ENCODE peak calls at places on chromosomes 11 and 22, in six cellular contexts. G is CD8-positive, alpha-beta T cell; I is CD8-positive, alpha-beta memory T cell; L is psoas muscle; Q is AG04450; R is dorsolateral prefrontal cortex. E is an unnamed sample. For H3K27me3, the result is how much of the 10 kb centered on the place peaks cover.

GRCh38 chr22:40035351-40035750 is 40.6 kb downstream of the FAM83F start:
- DNase-seq in I (no peak), G (no peak), Q (no peak), L (no peak), R (no peak), E (no peak)

GRCh38 chr11:106986261-106986660 is 32.0 kb downstream of the GUCY1A2 start:
- DNase-seq in I (no peak), L (no peak), R (no peak), G (no peak), Q (no peak), E (no peak)

GRCh38 chr11:47551086-47551485 is 1.8 kb downstream of the CELF1 start:
- DNase-seq in G (no peak), Q (no peak), I (no peak), R (no peak), L (no peak), E (peak)

GRCh38 chr11:36744375-36745168 is 146.5 kb upstream of the RAG2 start:
- DNase-seq in Q (peak), R (peak), G (peak), I (peak), L (peak), E (peak)

GRCh38 chr11:120931057-120931779 is 92.7 kb upstream of the TBCEL start:
- DNase-seq in G (no peak), Q (no peak), L (no peak), I (no peak), R (no peak), E (no peak)

GRCh38 chr11:86811637-86812321 is 11.4 kb downstream of the PRSS23 start:
- DNase-seq in I (no peak), R (no peak), L (no peak), Q (peak), G (no peak), E (no peak)

GRCh38 chr11:111329306-111330204 is 31.2 kb downstream of the POU2AF3 start:
- DNase-seq in L (peak), R (no peak), I (no peak), Q (no peak), G (no peak), E (no peak)

GRCh38 chr22:49406047-49406650 is 421.5 kb downstream of the BRD1 start:
- DNase-seq in R (no peak), L (no peak), I (no peak), G (no peak), Q (no peak), E (no peak)

GRCh38 chr11:66579017-66579606 is 10.7 kb upstream of the CTSF start:
- DNase-seq in L (peak), G (peak), I (peak), Q (peak), R (peak), E (peak)

GRCh38 chr22:31857247-31857646 is 87.1 kb upstream of the YWHAH start:
- DNase-seq in R (peak), L (no peak), Q (no peak), G (no peak), I (no peak), E (no peak)

GRCh38 chr22:35053060-35053835 is 12.7 kb upstream of the ISX start:
- DNase-seq in G (no peak), I (no peak), R (no peak), Q (no peak), L (no peak), E (no peak)

GRCh38 chr11:746289-747175 is 732 bp upstream of the TALDO1 start:
- DNase-seq in L (no peak), G (no peak), Q (no peak), I (peak), R (peak), E (peak)

GRCh38 chr11:117761993-117762392 is 35.0 kb downstream of the DSCAML1 start:
- DNase-seq in Q (no peak), L (no peak), G (no peak), I (no peak), R (no peak), E (no peak)

GRCh38 chr11:120524536-120525085 is 13.1 kb downstream of the GRIK4 start:
- DNase-seq in G (no peak), I (no peak), L (no peak), Q (no peak), R (no peak), E (no peak)

GRCh38 chr11:44304091-44305084 is 5.6 kb downstream of the ALX4 start:
- DNase-seq in Q (no peak), R (no peak), G (no peak), I (no peak), L (no peak), E (no peak)

GRCh38 chr22:49147617-49148175 is 680.0 kb downstream of the BRD1 start:
- DNase-seq in G (no peak), L (no peak), Q (no peak), I (no peak), R (no peak), E (no peak)

GRCh38 chr22:27656970-27657369 is 144.6 kb downstream of the MN1 start:
- DNase-seq in I (no peak), L (no peak), G (no peak), Q (no peak), R (no peak), E (no peak)

GRCh38 chr22:26939466-26939865 is 282.1 kb downstream of the MIAT start:
- DNase-seq in I (no peak), L (no peak), G (no peak), R (no peak), Q (no peak), E (no peak)

GRCh38 chr11:14119357-14119756 is 156.8 kb downstream of the SPON1 start:
- DNase-seq in R (no peak), G (no peak), L (no peak), I (no peak), Q (no peak), E (no peak)

GRCh38 chr11:131511794-131512193 is 141.4 kb downstream of the NTM start:
- DNase-seq in R (no peak), L (no peak), I (no peak), G (no peak), Q (no peak), E (no peak)

GRCh38 chr11:113984781-113985180 is 9.9 kb downstream of the HTR3A start:
- DNase-seq in L (no peak), G (no peak), Q (no peak), I (no peak), R (no peak), E (no peak)

GRCh38 chr22:43919106-43919965 is 4.3 kb upstream of the PNPLA3 start:
- DNase-seq in L (no peak), G (no peak), Q (no peak), I (no peak), R (no peak), E (no peak)

GRCh38 chr11:370087-370941 is 1.0 kb downstream of the B4GALNT4 start:
- DNase-seq in G (no peak), R (no peak), I (no peak), L (no peak), Q (no peak), E (no peak)

GRCh38 chr11:8056810-8057463 is 24.1 kb upstream of the TUB start:
- DNase-seq in G (no peak), I (peak), Q (no peak), L (peak), R (no peak), E (no peak)

GRCh38 chr11:95138448-95138847 is 48.8 kb downstream of the ENDOD1 start:
- DNase-seq in G (no peak), R (no peak), Q (no peak), I (no peak), L (no peak), E (no peak)

GRCh38 chr22:20060700-20061480 is 19.2 kb upstream of the DGCR8 start:
- DNase-seq in G (peak), Q (no peak), R (no peak), L (no peak), I (no peak), E (no peak)

GRCh38 chr11:60887531-60887930 is 18.9 kb downstream of the PRPF19 start:
- DNase-seq in L (peak), R (no peak), Q (no peak), G (peak), I (no peak), E (no peak)

GRCh38 chr22:24146190-24146616 is 35.1 kb upstream of the SUSD2 start:
- DNase-seq in I (peak), R (no peak), Q (peak), L (peak), G (peak), E (peak)

GRCh38 chr11:123694551-123694950 is 40.1 kb upstream of the SCN3B start:
- DNase-seq in R (no peak), Q (no peak), I (no peak), L (no peak), G (no peak), E (no peak)

GRCh38 chr11:118635237-118635591 is 27.8 kb downstream of the PHLDB1 start:
- DNase-seq in L (no peak), Q (no peak), G (no peak), I (no peak), R (no peak), E (no peak)

GRCh38 chr22:37627091-37627490 is 12.4 kb upstream of the SH3BP1 start:
- DNase-seq in G (no peak), I (no peak), L (no peak), Q (no peak), R (no peak), E (no peak)

GRCh38 chr11:72629266-72629665 is 45.0 kb downstream of the PDE2A start:
- DNase-seq in R (peak), I (no peak), L (peak), Q (no peak), G (no peak), E (no peak)

GRCh38 chr11:43197357-43197756 is 114.4 kb upstream of the API5 start:
- DNase-seq in Q (no peak), I (no peak), G (no peak), R (no peak), L (no peak), E (no peak)

GRCh38 chr11:77046060-77046501 is 11.9 kb downstream of the B3GNT6 start:
- DNase-seq in L (no peak), G (peak), I (peak), Q (no peak), R (no peak), E (peak)

GRCh38 chr22:46053563-46054090 is 76.7 kb upstream of the WNT7B start:
- DNase-seq in R (peak), L (peak), G (peak), I (peak), Q (no peak), E (peak)

GRCh38 chr11:4495487-4495886 is 13.0 kb downstream of the OR52K1 start:
- DNase-seq in L (no peak), R (no peak), G (no peak), Q (no peak), I (no peak), E (no peak)

GRCh38 chr22:43272301-43272700 is 70.9 kb downstream of the SCUBE1 start:
- DNase-seq in R (no peak), I (no peak), L (no peak), G (no peak), Q (no peak), E (no peak)

GRCh38 chr22:47372596-47373385 is 610.3 kb downstream of the TBC1D22A start:
- DNase-seq in G (no peak), R (no peak), Q (no peak), I (no peak), L (no peak), E (no peak)

DNA sequence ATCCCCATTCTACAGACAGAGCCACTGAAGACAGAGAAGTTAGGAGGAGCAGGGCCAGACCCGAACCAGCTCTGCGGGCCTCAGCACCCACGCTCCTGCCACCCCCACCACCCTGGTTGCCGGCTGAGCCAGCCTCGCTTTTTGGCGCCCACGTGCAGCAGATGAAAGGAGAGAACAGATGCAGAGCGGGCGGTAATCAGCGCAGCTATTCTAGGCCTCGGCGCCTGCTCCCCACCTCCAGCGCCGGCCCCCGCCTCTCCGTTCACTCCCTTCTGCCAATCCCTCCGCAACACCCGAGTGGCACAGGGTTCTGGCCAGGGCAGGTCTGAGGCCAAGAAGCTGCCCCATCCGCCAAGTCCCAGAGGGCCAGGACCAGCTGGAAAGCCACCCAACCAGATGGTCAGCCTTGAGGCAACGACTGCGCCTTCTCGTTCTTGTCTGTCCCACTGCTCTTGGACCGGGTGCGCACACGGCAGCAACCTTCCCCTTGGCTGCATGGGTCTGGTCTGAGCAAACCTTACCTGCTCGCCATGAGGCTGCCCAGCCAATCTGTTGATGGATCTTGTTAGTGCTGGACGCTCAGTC is 16.8 kb downstream of the DNAL4 start:
- DNase-seq in R (peak), Q (no peak), I (no peak), G (no peak), L (no peak), E (no peak)
- H3K27ac ChIP-seq in R (peak), Q (no peak), I (no peak), G (no peak), L (no peak), E (no peak)

DNA sequence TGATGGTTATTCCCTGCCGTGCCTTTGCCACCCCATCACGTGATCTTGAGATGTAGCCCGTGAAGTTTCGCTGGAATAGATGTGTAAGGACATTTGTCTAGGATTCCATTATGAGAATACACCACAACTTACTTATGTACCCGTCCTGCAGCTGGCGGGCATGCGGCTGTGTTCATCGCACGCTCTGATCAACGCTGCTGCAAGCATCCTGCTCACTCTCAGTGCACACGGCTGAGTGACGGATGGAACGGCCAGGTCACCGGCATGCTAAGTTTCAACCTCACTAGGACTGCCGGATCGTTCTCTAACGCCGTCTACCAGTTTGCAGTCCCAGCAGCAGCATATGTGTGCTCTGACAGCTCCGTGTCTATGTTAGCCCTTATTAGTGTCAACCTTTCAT is 44.6 kb downstream of the APOL1 start:
- DNase-seq in G (no peak), L (no peak), R (no peak), I (no peak), Q (no peak), E (no peak)
- H3K4me3 ChIP-seq in G (no peak), L (no peak), R (no peak), I (no peak), Q (no peak), E (no peak)

DNA sequence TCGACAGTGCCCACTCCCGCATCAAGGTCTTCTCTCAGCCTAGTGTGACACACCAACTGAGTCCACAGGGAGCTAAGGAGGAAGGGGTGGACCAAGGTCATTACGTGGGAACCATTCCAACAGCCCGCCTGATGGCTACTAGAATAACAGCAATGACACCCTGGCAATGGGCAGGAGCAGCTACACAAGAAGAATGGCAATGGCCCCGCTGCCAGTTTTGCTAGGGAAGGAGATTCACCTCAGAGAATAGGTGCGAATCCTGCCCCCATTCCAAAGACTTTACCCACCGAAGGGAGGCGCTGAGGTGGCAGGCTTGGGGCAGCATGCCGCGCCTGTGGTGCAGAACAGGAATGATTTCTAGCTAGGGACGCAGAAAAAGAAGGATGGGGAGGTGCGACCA is 9.1 kb downstream of the WT1 start:
- DNase-seq in R (no peak), Q (no peak), L (no peak), G (no peak), I (no peak), E (no peak)
- H3K27me3 ChIP-seq in R (half or more), Q (half or more), L (half or more), G (under half), I (under half), E (under half)

GRCh38 chr11:112564228-112564955 is 303.7 kb upstream of the PLET1 start:
- DNase-seq in R (no peak), I (no peak), L (no peak), G (no peak), Q (peak), E (no peak)
- H3K27ac ChIP-seq in R (peak), I (no peak), L (peak), G (no peak), Q (peak), E (no peak)

E was measured in CD4-positive, alpha-beta memory T cell.